ENCODE peak calls at places on chromosomes 13 and 19, in five cellular contexts. M is T-cell; N is heart left ventricle; J is T follicular helper cell; L is activated CD4-positive, alpha-beta T cell treated with anti-CD3 and anti-CD28 coated beads for 24 hours. R is an unnamed sample.

GRCh38 chr19:44785993-44786392 is 8.3 kb downstream of the CBLC start:
- DNase-seq in M (no peak), N (no peak), J (no peak), L (no peak), R (no peak)

GRCh38 chr13:34254366-34254765 is 436.4 kb downstream of the RFC3 start:
- DNase-seq in M (no peak), N (no peak), J (no peak), L (no peak), R (no peak)

GRCh38 chr13:107005577-107005976 is 437.6 kb upstream of the ARGLU1 start:
- DNase-seq in M (no peak), N (no peak), J (no peak), L (no peak), R (no peak)

GRCh38 chr13:112971288-112971643 is 2.3 kb downstream of the MCF2L start:
- DNase-seq in M (no peak), N (no peak), J (no peak), L (no peak), R (no peak)

GRCh38 chr19:32388393-32388724 is 17.2 kb upstream of the DPY19L3 start:
- DNase-seq in M (no peak), N (no peak), J (no peak), L (no peak), R (no peak)

GRCh38 chr13:95023405-95023804 is 277.8 kb downstream of the ABCC4 start:
- DNase-seq in M (no peak), N (no peak), J (no peak), L (no peak), R (no peak)

GRCh38 chr13:110433014-110433413 is 125.9 kb downstream of the COL4A2 start:
- DNase-seq in M (no peak), N (peak; percentile 59), J (no peak), L (no peak), R (no peak)

GRCh38 chr13:82800391-82800790 is 1081.9 kb downstream of the SLITRK1 start:
- DNase-seq in M (no peak), N (no peak), J (no peak), L (no peak), R (no peak)

GRCh38 chr19:38492147-38492813 is 58.8 kb downstream of the RYR1 start:
- DNase-seq in M (no peak), N (no peak), J (no peak), L (no peak), R (no peak)

GRCh38 chr19:4452230-4452990 is 5.2 kb downstream of the UBXN6 start:
- DNase-seq in M (no peak), N (no peak), J (no peak), L (no peak), R (no peak)

GRCh38 chr13:102724923-102725322 is 30.1 kb upstream of the METTL21C start:
- DNase-seq in M (no peak), N (no peak), J (no peak), L (no peak), R (peak; percentile 79)

GRCh38 chr13:86585826-86586225 is 786.6 kb upstream of the SLITRK6 start:
- DNase-seq in M (no peak), N (no peak), J (no peak), L (no peak), R (no peak)

GRCh38 chr19:7069904-7070226 is 362 bp downstream of the ZNF557 start:
- DNase-seq in M (no peak), N (no peak), J (no peak), L (no peak), R (no peak)

GRCh38 chr13:97627566-97627965 is 193.6 kb downstream of the RAP2A start:
- DNase-seq in M (no peak), N (peak; percentile 40), J (no peak), L (no peak), R (no peak)

GRCh38 chr13:93603043-93603442 is 376.4 kb downstream of the GPC6 start:
- DNase-seq in M (no peak), N (no peak), J (no peak), L (no peak), R (no peak)

GRCh38 chr19:47240996-47241918 is 10.3 kb upstream of the BBC3 start:
- DNase-seq in M (peak; percentile 84), N (peak; percentile 76), J (peak; percentile 90), L (peak; percentile 72), R (no peak)

GRCh38 chr19:51607920-51608562 is 22.2 kb downstream of the SIGLEC5 start:
- DNase-seq in M (no peak), N (peak; percentile 80), J (peak; percentile 26), L (peak; percentile 64), R (peak; percentile 40)

GRCh38 chr13:23558675-23559536 is 11.3 kb upstream of the TNFRSF19 start:
- DNase-seq in M (no peak), N (no peak), J (no peak), L (no peak), R (no peak)

GRCh38 chr13:75135325-75135825 is 346.6 kb downstream of the TBC1D4 start:
- DNase-seq in M (no peak), N (no peak), J (no peak), L (no peak), R (no peak)

GRCh38 chr19:53977429-53977990 is 13.9 kb upstream of the CACNG6 start:
- DNase-seq in M (peak; percentile 52), N (peak; percentile 79), J (peak; percentile 58), L (peak; percentile 44), R (peak; percentile 88)

GRCh38 chr19:3365447-3366103 is 808 bp upstream of the NFIC start:
- DNase-seq in M (no peak), N (peak; percentile 81), J (no peak), L (no peak), R (peak; percentile 59)

GRCh38 chr19:46297700-46298476 is 1.0 kb downstream of the HIF3A start:
- DNase-seq in M (no peak), N (peak; percentile 83), J (no peak), L (no peak), R (peak; percentile 66)

GRCh38 chr19:5799247-5800241 is 5.3 kb upstream of the NRTN start:
- DNase-seq in M (no peak), N (peak; percentile 74), J (no peak), L (no peak), R (no peak)

GRCh38 chr13:20580257-20580656 is 13.3 kb downstream of the IFT88 start:
- DNase-seq in M (no peak), N (no peak), J (no peak), L (no peak), R (no peak)

GRCh38 chr19:17560205-17560595 is 4.8 kb downstream of the COLGALT1 start:
- DNase-seq in M (no peak), N (no peak), J (no peak), L (no peak), R (no peak)

GRCh38 chr19:47754206-47755064 is 9.1 kb downstream of the NOP53 start:
- DNase-seq in M (no peak), N (no peak), J (no peak), L (no peak), R (no peak)

GRCh38 chr13:29038700-29039099 is 218.6 kb downstream of the MTUS2 start:
- DNase-seq in M (no peak), N (no peak), J (no peak), L (no peak), R (no peak)

GRCh38 chr13:73223372-73223781 is 164.6 kb downstream of the KLF5 start:
- DNase-seq in M (no peak), N (no peak), J (no peak), L (no peak), R (no peak)

GRCh38 chr13:113361406-113361805 is 2.5 kb downstream of the GRTP1 start:
- DNase-seq in M (no peak), N (no peak), J (no peak), L (no peak), R (no peak)

GRCh38 chr13:64071352-64071751 is 2655.7 kb upstream of the PCDH20 start:
- DNase-seq in M (no peak), N (no peak), J (no peak), L (no peak), R (no peak)

GRCh38 chr19:18340990-18341868 is 831 bp downstream of the PGPEP1 start:
- DNase-seq in M (peak; percentile 49), N (peak; percentile 61), J (peak; percentile 36), L (peak; percentile 54), R (peak; percentile 31)

R was measured in globus pallidus.